ENCODE peak calls at places on chromosomes 3 and 15, in seven cellular contexts. P, U, M, S, D, B and J are unnamed samples.

GRCh38 chr3:34174740-34175139 is 376.3 kb downstream of the PDCD6IP start:
- DNase-seq in P (no peak), U (no peak), M (no peak), S (no peak), D (no peak), B (no peak), J (no peak)

GRCh38 chr15:91132079-91132478 is 32.0 kb downstream of the SV2B start:
- DNase-seq in P (no peak), U (no peak), M (peak), S (no peak), D (no peak), B (no peak), J (no peak)

GRCh38 chr3:8660271-8660731 is 15.7 kb upstream of the SSUH2 start:
- DNase-seq in P (no peak), U (peak), M (peak), S (peak), D (no peak), B (no peak), J (no peak)

GRCh38 chr3:156919818-156920217 is 93.7 kb downstream of the LEKR1 start:
- DNase-seq in P (no peak), U (no peak), M (no peak), S (no peak), D (no peak), B (no peak), J (no peak)

GRCh38 chr3:118863731-118864322 is 170.8 kb downstream of the IGSF11 start:
- DNase-seq in P (no peak), U (no peak), M (peak), S (no peak), D (peak), B (no peak), J (no peak)

GRCh38 chr15:46411900-46412299 is 777.1 kb downstream of the SQOR start:
- DNase-seq in P (no peak), U (no peak), M (no peak), S (no peak), D (no peak), B (no peak), J (no peak)

GRCh38 chr15:90047956-90048575 is 46.9 kb downstream of the ZNF710 start:
- DNase-seq in P (no peak), U (no peak), M (peak), S (no peak), D (peak), B (no peak), J (no peak)

GRCh38 chr3:172303181-172303580 is 145.1 kb downstream of the GHSR start:
- DNase-seq in P (no peak), U (no peak), M (no peak), S (peak), D (no peak), B (no peak), J (peak)

GRCh38 chr3:31522152-31522551 is 10.6 kb upstream of the STT3B start:
- DNase-seq in P (no peak), U (no peak), M (no peak), S (peak), D (peak), B (no peak), J (no peak)

GRCh38 chr3:131231710-131232348 is 149.7 kb upstream of the NUDT16 start:
- DNase-seq in P (no peak), U (no peak), M (no peak), S (peak), D (no peak), B (no peak), J (peak)

GRCh38 chr3:69443554-69443953 is 57.7 kb upstream of the FRMD4B start:
- DNase-seq in P (no peak), U (no peak), M (no peak), S (no peak), D (no peak), B (no peak), J (no peak)

GRCh38 chr3:46544771-46545503 is 21.2 kb downstream of the LRRC2 start:
- DNase-seq in P (no peak), U (no peak), M (peak), S (no peak), D (no peak), B (no peak), J (no peak)

GRCh38 chr3:127490271-127491023 is 100.1 kb downstream of the TPRA1 start:
- DNase-seq in P (no peak), U (no peak), M (peak), S (no peak), D (no peak), B (no peak), J (no peak)

GRCh38 chr3:197508924-197509775 is 46.6 kb downstream of the BDH1 start:
- DNase-seq in P (no peak), U (no peak), M (no peak), S (no peak), D (no peak), B (no peak), J (no peak)

GRCh38 chr3:100407977-100408532 is 6.7 kb downstream of the LNP1 start:
- DNase-seq in P (no peak), U (no peak), M (no peak), S (no peak), D (no peak), B (no peak), J (peak)

GRCh38 chr3:195763843-195764825 is 43.4 kb downstream of the MUC20 start:
- DNase-seq in P (peak), U (no peak), M (no peak), S (no peak), D (no peak), B (no peak), J (no peak)

GRCh38 chr3:32934150-32934742 is 17.2 kb upstream of the CCR4 start:
- DNase-seq in P (no peak), U (no peak), M (peak), S (peak), D (peak), B (no peak), J (peak)

GRCh38 chr3:33716227-33716626 is 1.8 kb downstream of the CLASP2 start:
- DNase-seq in P (no peak), U (no peak), M (no peak), S (no peak), D (no peak), B (no peak), J (no peak)

GRCh38 chr15:38414351-38414750 is 39.6 kb upstream of the FAM98B start:
- DNase-seq in P (no peak), U (peak), M (peak), S (peak), D (peak), B (no peak), J (peak)

GRCh38 chr15:64209680-64210334 is 47.0 kb upstream of the PPIB start:
- DNase-seq in P (no peak), U (peak), M (no peak), S (peak), D (peak), B (no peak), J (peak)

GRCh38 chr3:183369117-183369516 is 59.3 kb downstream of the MCF2L2 start:
- DNase-seq in P (no peak), U (no peak), M (no peak), S (no peak), D (no peak), B (no peak), J (no peak)

GRCh38 chr3:34207826-34208225 is 409.4 kb downstream of the PDCD6IP start:
- DNase-seq in P (no peak), U (no peak), M (no peak), S (peak), D (no peak), B (no peak), J (no peak)

GRCh38 chr3:197564097-197564843 is 8.5 kb upstream of the BDH1 start:
- DNase-seq in P (no peak), U (no peak), M (no peak), S (peak), D (peak), B (no peak), J (peak)

GRCh38 chr3:169299129-169299528 is 364.4 kb downstream of the MECOM start:
- DNase-seq in P (no peak), U (no peak), M (no peak), S (no peak), D (no peak), B (no peak), J (no peak)

GRCh38 chr3:189513281-189514151 is 117.7 kb upstream of the TP63 start:
- DNase-seq in P (no peak), U (no peak), M (no peak), S (no peak), D (no peak), B (no peak), J (no peak)

GRCh38 chr15:68725736-68726135 is 95.0 kb downstream of the ANP32A start:
- DNase-seq in P (no peak), U (no peak), M (no peak), S (peak), D (no peak), B (no peak), J (peak)

GRCh38 chr15:31435891-31436628 is 109.4 kb downstream of the KLF13 start:
- DNase-seq in P (no peak), U (no peak), M (no peak), S (no peak), D (peak), B (no peak), J (peak)

GRCh38 chr15:70420421-70421196 is 322.9 kb upstream of the TLE3 start:
- DNase-seq in P (no peak), U (no peak), M (peak), S (no peak), D (no peak), B (no peak), J (no peak)

GRCh38 chr3:126105691-126106187 is 21.8 kb upstream of the SLC41A3 start:
- DNase-seq in P (peak), U (no peak), M (peak), S (no peak), D (no peak), B (no peak), J (no peak)

GRCh38 chr3:29977360-29977759 is 629.0 kb upstream of the TGFBR2 start:
- DNase-seq in P (no peak), U (no peak), M (no peak), S (peak), D (no peak), B (no peak), J (peak)

GRCh38 chr3:135757421-135757820 is 208.1 kb upstream of the PPP2R3A start:
- DNase-seq in P (no peak), U (no peak), M (no peak), S (no peak), D (no peak), B (no peak), J (no peak)

GRCh38 chr3:126469479-126469878 is 6.2 kb downstream of the ZXDC start:
- DNase-seq in P (no peak), U (no peak), M (no peak), S (no peak), D (no peak), B (no peak), J (no peak)

GRCh38 chr15:98734472-98735284 is 86.3 kb downstream of the IGF1R start:
- DNase-seq in P (no peak), U (no peak), M (peak), S (peak), D (no peak), B (no peak), J (peak)
- TF ChIP-seq CTCF in P (no peak), U (no peak), M (no peak), S (no peak), D (no peak), B (no peak), J (no peak)

GRCh38 chr3:12191559-12191958 is 32.8 kb upstream of the TIMP4 start:
- DNase-seq in P (no peak), U (no peak), M (no peak), S (no peak), D (no peak), B (no peak), J (no peak)
- TF ChIP-seq CTCF in P (no peak), U (no peak), M (no peak), S (no peak), D (no peak), B (no peak), J (no peak)

GRCh38 chr3:187522293-187522692 is 147.9 kb downstream of the SST start:
- DNase-seq in P (no peak), U (no peak), M (no peak), S (no peak), D (no peak), B (no peak), J (no peak)
- TF ChIP-seq CTCF in P (no peak), U (no peak), M (no peak), S (no peak), D (no peak), B (no peak), J (no peak)

GRCh38 chr3:45211466-45212094 is 14.5 kb downstream of the TMEM158 start:
- DNase-seq in P (no peak), U (no peak), M (no peak), S (no peak), D (no peak), B (no peak), J (no peak)

GRCh38 chr3:45212095-45212468 is 14.0 kb downstream of the TMEM158 start:
- DNase-seq in P (no peak), U (no peak), M (peak), S (no peak), D (no peak), B (no peak), J (no peak)

GRCh38 chr3:45208587-45208986 is 17.5 kb downstream of the TMEM158 start:
- DNase-seq in P (no peak), U (no peak), M (no peak), S (no peak), D (no peak), B (no peak), J (no peak)

GRCh38 chr3:45207471-45207870 is 18.6 kb downstream of the TMEM158 start:
- DNase-seq in P (no peak), U (no peak), M (no peak), S (no peak), D (no peak), B (no peak), J (no peak)

DNA sequence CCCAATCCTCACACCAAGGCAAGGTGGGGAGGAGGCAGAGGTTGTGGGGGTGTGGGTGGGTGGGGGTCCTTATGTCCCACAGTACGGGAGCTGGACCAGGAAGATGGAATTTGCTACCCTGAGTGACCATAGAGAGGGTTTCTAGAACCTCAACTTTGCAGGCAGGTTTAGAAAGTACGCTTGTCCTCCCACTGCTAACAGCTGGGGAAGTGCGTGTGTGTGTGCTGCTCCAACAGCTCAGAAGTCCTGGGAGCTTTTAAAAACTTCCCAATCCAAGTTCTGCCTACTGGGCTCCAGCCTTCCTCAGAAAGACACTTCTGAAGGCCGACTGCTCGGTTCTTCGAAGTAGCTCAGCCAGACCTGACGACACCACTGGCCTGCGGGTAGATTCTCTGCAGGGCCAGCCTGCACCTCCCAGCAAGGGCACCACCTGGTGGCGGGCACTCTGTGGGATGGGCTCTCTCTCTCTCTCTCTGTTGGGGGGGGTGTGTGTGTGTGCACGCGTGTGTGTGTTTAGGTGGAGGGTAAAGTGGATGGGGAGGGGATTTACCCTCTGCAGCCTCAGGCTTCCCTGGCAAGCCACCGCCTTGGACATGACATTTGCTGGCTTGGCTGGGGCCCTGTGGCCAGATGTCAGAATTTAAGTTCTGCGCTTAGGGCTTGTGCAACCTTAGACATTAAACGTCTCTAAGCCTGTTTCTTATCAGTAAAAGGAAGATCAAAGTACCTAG is 15.6 kb downstream of the TMEM158 start:
- DNase-seq in P (peak), U (peak), M (peak), S (peak), D (peak), B (no peak), J (peak)
- TF ChIP-seq CTCF in P (peak), U (peak), M (peak), S (peak), D (peak), B (peak), J (peak)

GRCh38 chr3:129892857-129893615 is 475 bp downstream of the TMCC1 start:
- DNase-seq in P (peak), U (no peak), M (peak), S (peak), D (peak), B (no peak), J (peak)
- TF ChIP-seq CTCF in P (no peak), U (no peak), M (peak), S (no peak), D (no peak), B (no peak), J (no peak)